ENCODE peak calls at places on chromosomes 12 and 14, in nine cellular contexts. D is activated CD4-positive, CD25-positive, alpha-beta regulatory T cell; L is ELR; Q is GM23248; H is EH; A is B cell; S is KBM-7; P is Peyer's patch; T is activated CD8-positive, alpha-beta memory T cell treated with anti-CD3 and anti-CD28 coated beads for 24 hours. C is an unnamed sample.

GRCh38 chr12:124940393-124941169 is 26.1 kb upstream of the UBC start:
- DNase-seq in L (peak; percentile 96), D (no peak), S (peak; percentile 93), A (peak; percentile 84), T (peak; percentile 91), P (peak; percentile 97), H (peak; percentile 93), Q (peak; percentile 98), C (peak; percentile 79)

GRCh38 chr12:121905746-121906145 is 12.6 kb upstream of the CFAP251 start:
- DNase-seq in D (no peak), P (no peak), L (peak; percentile 62), Q (no peak), T (no peak), H (peak; percentile 79), A (no peak), S (no peak), C (no peak)

GRCh38 chr14:23115492-23115850 is 3.6 kb downstream of the CEBPE start:
- DNase-seq in S (no peak), P (peak; percentile 15), Q (no peak), T (no peak), A (no peak), L (no peak), H (no peak), D (no peak), C (no peak)

GRCh38 chr12:3662516-3662915 is 90.4 kb downstream of the CRACR2A start:
- DNase-seq in H (peak; percentile 17), S (no peak), L (peak; percentile 34), P (no peak), A (no peak), T (no peak), D (no peak), Q (peak; percentile 19), C (no peak)

GRCh38 chr12:51253276-51253675 is 14.7 kb downstream of the DAZAP2 start:
- DNase-seq in H (no peak), D (no peak), L (no peak), A (no peak), Q (no peak), T (no peak), P (no peak), S (no peak), C (no peak)

GRCh38 chr14:68873379-68873778 is 80.5 kb upstream of the ZFP36L1 start:
- DNase-seq in H (no peak), Q (no peak), S (no peak), A (no peak), L (no peak), P (no peak), D (no peak), T (no peak), C (no peak)

GRCh38 chr14:105168496-105168978 is at the start of gene JAG2:
- DNase-seq in L (peak; percentile 48), P (peak; percentile 75), D (no peak), A (no peak), T (peak; percentile 79), H (peak; percentile 17), S (no peak), Q (peak; percentile 33), C (peak; percentile 78)

GRCh38 chr14:21686468-21686867 is 12.8 kb upstream of the OR4E1 start:
- DNase-seq in P (no peak), T (no peak), H (no peak), L (peak; percentile 24), A (no peak), Q (no peak), D (no peak), S (no peak), C (no peak)

GRCh38 chr12:53985358-53985899 is 483 bp downstream of the HOXC10 start:
- DNase-seq in A (no peak), S (no peak), H (peak; percentile 41), T (no peak), Q (peak; percentile 31), P (no peak), D (no peak), L (peak; percentile 69), C (no peak)

GRCh38 chr14:34252227-34252626 is 209.8 kb downstream of the SPTSSA start:
- DNase-seq in L (no peak), H (no peak), D (no peak), S (no peak), P (no peak), T (no peak), Q (peak; percentile 7), A (no peak), C (no peak)

GRCh38 chr14:64095620-64096019 is 198.6 kb downstream of the ESR2 start:
- DNase-seq in H (peak; percentile 92), Q (peak; percentile 16), L (peak; percentile 3), D (no peak), P (no peak), T (no peak), S (no peak), A (no peak), C (no peak)

GRCh38 chr12:3010214-3010930 is 51.2 kb downstream of the TEAD4 start:
- DNase-seq in T (no peak), D (no peak), Q (no peak), L (no peak), H (no peak), P (no peak), S (no peak), A (no peak), C (no peak)

GRCh38 chr12:108822458-108823205 is 34.8 kb downstream of the SSH1 start:
- DNase-seq in A (no peak), T (no peak), S (no peak), D (no peak), H (no peak), P (no peak), L (no peak), Q (no peak), C (no peak)

GRCh38 chr12:112868459-112869041 is 38.2 kb upstream of the OAS1 start:
- DNase-seq in H (no peak), S (no peak), L (no peak), A (no peak), D (no peak), T (no peak), P (no peak), Q (no peak), C (peak; percentile 16)

GRCh38 chr12:129049917-129050316 is 196.6 kb downstream of the GLT1D1 start:
- DNase-seq in H (no peak), L (no peak), Q (no peak), D (no peak), S (peak; percentile 7), P (no peak), T (no peak), A (no peak), C (peak; percentile 28)

GRCh38 chr12:91781114-91781513 is 364.5 kb downstream of the BTG1 start:
- DNase-seq in T (no peak), A (no peak), Q (peak; percentile 42), L (peak; percentile 5), S (no peak), D (no peak), H (peak; percentile 38), P (no peak), C (no peak)

GRCh38 chr12:111313833-111314259 is 55.0 kb downstream of the PHETA1 start:
- DNase-seq in D (peak; percentile 57), P (peak; percentile 88), L (peak; percentile 74), H (peak; percentile 67), S (peak; percentile 85), A (peak; percentile 79), T (peak; percentile 88), Q (peak; percentile 69), C (peak; percentile 93)

GRCh38 chr12:120835304-120835612 is 68.9 kb downstream of the SPPL3 start:
- DNase-seq in P (no peak), L (no peak), D (no peak), S (no peak), A (no peak), Q (no peak), H (no peak), T (no peak), C (no peak)

GRCh38 chr12:22722779-22723178 is 97.8 kb downstream of the ETNK1 start:
- DNase-seq in D (no peak), L (no peak), Q (no peak), P (no peak), H (no peak), S (no peak), T (no peak), A (no peak), C (no peak)

GRCh38 chr12:114018669-114019068 is 52.5 kb upstream of the RBM19 start:
- DNase-seq in L (peak; percentile 18), T (no peak), H (peak; percentile 36), P (no peak), Q (no peak), A (no peak), S (no peak), D (no peak), C (no peak)

GRCh38 chr12:1918875-1919236 is 404 bp upstream of the CACNA2D4 start:
- DNase-seq in Q (no peak), L (no peak), A (no peak), H (no peak), S (no peak), D (no peak), T (peak; percentile 38), P (peak; percentile 45), C (no peak)

GRCh38 chr14:68231832-68232642 is 412.5 kb downstream of the RAD51B start:
- DNase-seq in D (no peak), A (no peak), L (peak; percentile 70), S (no peak), P (no peak), T (no peak), H (peak; percentile 41), Q (peak; percentile 67), C (no peak)

GRCh38 chr12:90152897-90153624 is 444.4 kb upstream of the ATP2B1 start:
- DNase-seq in L (peak; percentile 50), H (peak; percentile 64), A (no peak), P (peak; percentile 57), Q (peak; percentile 47), T (no peak), D (no peak), S (no peak), C (no peak)

GRCh38 chr14:96574633-96575191 is 72.5 kb downstream of the PAPOLA start:
- DNase-seq in H (peak; percentile 67), Q (peak; percentile 90), T (no peak), L (peak; percentile 42), A (no peak), P (no peak), S (no peak), D (no peak), C (no peak)

GRCh38 chr12:77062396-77062795 is 3.0 kb downstream of the E2F7 start:
- DNase-seq in T (no peak), A (no peak), L (no peak), Q (no peak), P (no peak), S (no peak), H (no peak), D (no peak), C (no peak)

GRCh38 chr12:48351022-48351708 is 446 bp upstream of the ZNF641 start:
- DNase-seq in D (no peak), A (no peak), H (peak; percentile 69), T (no peak), S (peak; percentile 30), L (peak; percentile 66), P (peak; percentile 82), Q (peak; percentile 89), C (no peak)

GRCh38 chr12:126312457-126312856 is 1247.2 kb downstream of the AACS start:
- DNase-seq in T (no peak), L (no peak), D (no peak), P (no peak), H (no peak), S (no peak), A (no peak), Q (no peak), C (no peak)

GRCh38 chr12:11787921-11788849 is 138.7 kb downstream of the ETV6 start:
- DNase-seq in L (no peak), A (no peak), T (no peak), Q (no peak), D (no peak), P (no peak), S (no peak), H (no peak), C (no peak)

GRCh38 chr14:46490150-46490769 is 161.3 kb downstream of the RPL10L start:
- DNase-seq in L (peak; percentile 19), P (no peak), S (peak; percentile 58), D (no peak), T (no peak), A (no peak), Q (no peak), H (no peak), C (peak; percentile 21)

GRCh38 chr12:12736759-12737676 is 19.9 kb downstream of the CDKN1B start:
- DNase-seq in L (peak; percentile 88), D (peak; percentile 12), P (peak; percentile 73), T (peak; percentile 77), H (peak; percentile 91), A (peak; percentile 50), Q (peak; percentile 92), S (peak; percentile 69), C (peak; percentile 63)

GRCh38 chr12:131460516-131460915 is 250.4 kb upstream of the SFSWAP start:
- DNase-seq in S (no peak), H (no peak), P (no peak), A (no peak), Q (no peak), L (no peak), T (no peak), D (no peak), C (no peak)